ENCODE peak calls at places on chromosomes 6 and 20, in six cellular contexts. S is left ventricle myocardium inferior, O is pancreas, B is iris pigment epithelial cell, M is neural crest cell, C is heart left ventricle. W is an unnamed sample.

GRCh38 chr20:22974354-22974753 is 60.8 kb upstream of the SSTR4 start:
- DNase-seq in S (no peak), O (no peak), B (peak), M (no peak), C (no peak), W (peak)

GRCh38 chr20:51059862-51060261 is 37.0 kb upstream of the KCNG1 start:
- DNase-seq in C (no peak), M (no peak), B (peak), O (no peak), S (no peak), W (no peak)

GRCh38 chr20:10877345-10877744 is 203.5 kb upstream of the JAG1 start:
- DNase-seq in S (peak), B (no peak), O (no peak), C (peak), M (no peak), W (no peak)

GRCh38 chr6:167118839-167119238 is 4.1 kb upstream of the CCR6 start:
- DNase-seq in M (no peak), O (no peak), B (no peak), C (no peak), S (no peak), W (no peak)

GRCh38 chr20:10329387-10330005 is 104.5 kb downstream of the MKKS start:
- DNase-seq in M (no peak), O (no peak), S (no peak), C (no peak), B (no peak), W (no peak)

GRCh38 chr6:150813319-150813992 is 52.0 kb upstream of the MTHFD1L start:
- DNase-seq in O (no peak), B (peak), S (no peak), C (no peak), M (no peak), W (no peak)

GRCh38 chr6:162198925-162199324 is 528.6 kb downstream of the PRKN start:
- DNase-seq in O (no peak), M (no peak), S (no peak), B (no peak), C (no peak), W (no peak)

GRCh38 chr6:119077643-119078448 is 618 bp downstream of the FAM184A start:
- DNase-seq in M (peak), B (peak), O (peak), S (no peak), C (peak), W (peak)

GRCh38 chr20:63682384-63683139 is 13.9 kb upstream of the TNFRSF6B start:
- DNase-seq in O (no peak), S (peak), C (peak), B (peak), M (no peak), W (no peak)

GRCh38 chr20:45433316-45433715 is 17.4 kb downstream of the PIGT start:
- DNase-seq in M (no peak), O (no peak), C (peak), B (peak), S (peak), W (no peak)

GRCh38 chr6:63813531-63813930 is 177.9 kb downstream of the PHF3 start:
- DNase-seq in O (no peak), B (no peak), S (no peak), M (no peak), C (no peak), W (no peak)

GRCh38 chr6:68760941-68761676 is 126.0 kb downstream of the ADGRB3 start:
- DNase-seq in C (no peak), M (no peak), S (no peak), B (no peak), O (no peak), W (no peak)

GRCh38 chr6:129055796-129056195 is 172.9 kb downstream of the LAMA2 start:
- DNase-seq in C (no peak), O (no peak), M (no peak), S (no peak), B (peak), W (no peak)

GRCh38 chr6:155418017-155418749 is 37.5 kb downstream of the NOX3 start:
- DNase-seq in S (no peak), B (peak), O (no peak), M (no peak), C (peak), W (no peak)

W was measured in endothelial cell.